ENCODE peak calls at places on chromosome 15, in eight cellular contexts. One of them, this sample, is unnamed.

GRCh38 chr15:59543721-59544547 is 67.6 kb upstream of the GCNT3 start:
- DNase-seq in right lobe of liver: no peak
- DNase-seq in neural progenitor cell: no peak
- DNase-seq in HL-60: peak
- DNase-seq in GM12865: peak
- DNase-seq in thoracic aorta: no peak
- DNase-seq in lower lobe of right lung: no peak
- DNase-seq in endothelial cell of umbilical vein: no peak
- DNase-seq in this sample: no peak

GRCh38 chr15:25171111-25171811 is 216.5 kb downstream of the SNRPN start:
- DNase-seq in right lobe of liver: peak
- DNase-seq in neural progenitor cell: no peak
- DNase-seq in HL-60: no peak
- DNase-seq in GM12865: no peak
- DNase-seq in thoracic aorta: no peak
- DNase-seq in lower lobe of right lung: peak
- DNase-seq in endothelial cell of umbilical vein: no peak
- DNase-seq in this sample: no peak

GRCh38 chr15:85581495-85581894 is 201.1 kb downstream of the AKAP13 start:
- DNase-seq in right lobe of liver: peak
- DNase-seq in neural progenitor cell: no peak
- DNase-seq in HL-60: no peak
- DNase-seq in GM12865: peak
- DNase-seq in thoracic aorta: no peak
- DNase-seq in lower lobe of right lung: peak
- DNase-seq in endothelial cell of umbilical vein: no peak
- DNase-seq in this sample: no peak

GRCh38 chr15:57377478-57377847 is 1.2 kb downstream of the CGNL1 start:
- DNase-seq in right lobe of liver: no peak
- DNase-seq in neural progenitor cell: no peak
- DNase-seq in HL-60: no peak
- DNase-seq in GM12865: no peak
- DNase-seq in thoracic aorta: no peak
- DNase-seq in lower lobe of right lung: no peak
- DNase-seq in endothelial cell of umbilical vein: peak
- DNase-seq in this sample: no peak

GRCh38 chr15:95715919-95716318 is 614.6 kb upstream of the NR2F2 start:
- DNase-seq in right lobe of liver: no peak
- DNase-seq in neural progenitor cell: peak
- DNase-seq in HL-60: no peak
- DNase-seq in GM12865: no peak
- DNase-seq in thoracic aorta: no peak
- DNase-seq in lower lobe of right lung: no peak
- DNase-seq in endothelial cell of umbilical vein: no peak
- DNase-seq in this sample: no peak

GRCh38 chr15:62853114-62853832 is 189.3 kb upstream of the TPM1 start:
- DNase-seq in right lobe of liver: no peak
- DNase-seq in neural progenitor cell: no peak
- DNase-seq in HL-60: no peak
- DNase-seq in GM12865: no peak
- DNase-seq in thoracic aorta: no peak
- DNase-seq in lower lobe of right lung: no peak
- DNase-seq in endothelial cell of umbilical vein: no peak
- DNase-seq in this sample: no peak

GRCh38 chr15:26453914-26454313 is 319.0 kb downstream of the GABRB3 start:
- DNase-seq in right lobe of liver: no peak
- DNase-seq in neural progenitor cell: peak
- DNase-seq in HL-60: no peak
- DNase-seq in GM12865: no peak
- DNase-seq in thoracic aorta: no peak
- DNase-seq in lower lobe of right lung: no peak
- DNase-seq in endothelial cell of umbilical vein: no peak
- DNase-seq in this sample: no peak

GRCh38 chr15:33994005-33994615 is 25.8 kb downstream of the CHRM5 start:
- DNase-seq in right lobe of liver: no peak
- DNase-seq in neural progenitor cell: peak
- DNase-seq in HL-60: no peak
- DNase-seq in GM12865: peak
- DNase-seq in thoracic aorta: no peak
- DNase-seq in lower lobe of right lung: no peak
- DNase-seq in endothelial cell of umbilical vein: peak
- DNase-seq in this sample: no peak

GRCh38 chr15:70935631-70936030 is 43.0 kb downstream of the LRRC49 start:
- DNase-seq in right lobe of liver: no peak
- DNase-seq in neural progenitor cell: no peak
- DNase-seq in HL-60: no peak
- DNase-seq in GM12865: no peak
- DNase-seq in thoracic aorta: no peak
- DNase-seq in lower lobe of right lung: no peak
- DNase-seq in endothelial cell of umbilical vein: no peak
- DNase-seq in this sample: no peak

GRCh38 chr15:31464216-31465082 is 137.8 kb downstream of the KLF13 start:
- DNase-seq in right lobe of liver: no peak
- DNase-seq in neural progenitor cell: no peak
- DNase-seq in HL-60: no peak
- DNase-seq in GM12865: peak
- DNase-seq in thoracic aorta: no peak
- DNase-seq in lower lobe of right lung: no peak
- DNase-seq in endothelial cell of umbilical vein: no peak
- DNase-seq in this sample: no peak

GRCh38 chr15:48505067-48505466 is 140.4 kb downstream of the FBN1 start:
- DNase-seq in right lobe of liver: no peak
- DNase-seq in neural progenitor cell: no peak
- DNase-seq in HL-60: no peak
- DNase-seq in GM12865: no peak
- DNase-seq in thoracic aorta: no peak
- DNase-seq in lower lobe of right lung: no peak
- DNase-seq in endothelial cell of umbilical vein: no peak
- DNase-seq in this sample: no peak

GRCh38 chr15:49308686-49309085 is 114.4 kb upstream of the FGF7 start:
- DNase-seq in right lobe of liver: no peak
- DNase-seq in neural progenitor cell: no peak
- DNase-seq in HL-60: no peak
- DNase-seq in GM12865: no peak
- DNase-seq in thoracic aorta: no peak
- DNase-seq in lower lobe of right lung: no peak
- DNase-seq in endothelial cell of umbilical vein: no peak
- DNase-seq in this sample: no peak

GRCh38 chr15:57395292-57395691 is 19.0 kb downstream of the CGNL1 start:
- DNase-seq in right lobe of liver: no peak
- DNase-seq in neural progenitor cell: no peak
- DNase-seq in HL-60: no peak
- DNase-seq in GM12865: peak
- DNase-seq in thoracic aorta: no peak
- DNase-seq in lower lobe of right lung: no peak
- DNase-seq in endothelial cell of umbilical vein: peak
- DNase-seq in this sample: peak

GRCh38 chr15:84570164-84570692 is 30.6 kb upstream of the ZSCAN2 start:
- DNase-seq in right lobe of liver: peak
- DNase-seq in neural progenitor cell: peak
- DNase-seq in HL-60: peak
- DNase-seq in GM12865: peak
- DNase-seq in thoracic aorta: no peak
- DNase-seq in lower lobe of right lung: peak
- DNase-seq in endothelial cell of umbilical vein: no peak
- DNase-seq in this sample: no peak

GRCh38 chr15:91224750-91225380 is 124.8 kb downstream of the SV2B start:
- DNase-seq in right lobe of liver: no peak
- DNase-seq in neural progenitor cell: peak
- DNase-seq in HL-60: no peak
- DNase-seq in GM12865: peak
- DNase-seq in thoracic aorta: no peak
- DNase-seq in lower lobe of right lung: no peak
- DNase-seq in endothelial cell of umbilical vein: peak
- DNase-seq in this sample: peak

GRCh38 chr15:79290642-79291275 is 8.2 kb downstream of the ANKRD34C start:
- DNase-seq in right lobe of liver: no peak
- DNase-seq in neural progenitor cell: no peak
- DNase-seq in HL-60: no peak
- DNase-seq in GM12865: no peak
- DNase-seq in thoracic aorta: no peak
- DNase-seq in lower lobe of right lung: no peak
- DNase-seq in endothelial cell of umbilical vein: no peak
- DNase-seq in this sample: no peak

GRCh38 chr15:73908822-73909122 is 17.5 kb upstream of the LOXL1 start:
- DNase-seq in right lobe of liver: no peak
- DNase-seq in neural progenitor cell: no peak
- DNase-seq in HL-60: no peak
- DNase-seq in GM12865: no peak
- DNase-seq in thoracic aorta: no peak
- DNase-seq in lower lobe of right lung: peak
- DNase-seq in endothelial cell of umbilical vein: no peak
- DNase-seq in this sample: no peak

GRCh38 chr15:42038401-42038800 is 17.6 kb upstream of the PLA2G4E start:
- DNase-seq in right lobe of liver: no peak
- DNase-seq in neural progenitor cell: no peak
- DNase-seq in HL-60: no peak
- DNase-seq in GM12865: no peak
- DNase-seq in thoracic aorta: no peak
- DNase-seq in lower lobe of right lung: no peak
- DNase-seq in endothelial cell of umbilical vein: no peak
- DNase-seq in this sample: no peak

GRCh38 chr15:73560501-73561117 is 72.6 kb downstream of the NPTN start:
- DNase-seq in right lobe of liver: no peak
- DNase-seq in neural progenitor cell: peak
- DNase-seq in HL-60: no peak
- DNase-seq in GM12865: peak
- DNase-seq in thoracic aorta: no peak
- DNase-seq in lower lobe of right lung: no peak
- DNase-seq in endothelial cell of umbilical vein: peak
- DNase-seq in this sample: no peak

GRCh38 chr15:66786708-66787471 is 84.9 kb downstream of the SMAD6 start:
- DNase-seq in right lobe of liver: no peak
- DNase-seq in neural progenitor cell: no peak
- DNase-seq in HL-60: no peak
- DNase-seq in GM12865: no peak
- DNase-seq in thoracic aorta: no peak
- DNase-seq in lower lobe of right lung: no peak
- DNase-seq in endothelial cell of umbilical vein: no peak
- DNase-seq in this sample: no peak

GRCh38 chr15:65384895-65385867 is 7.4 kb upstream of the IGDCC3 start:
- DNase-seq in right lobe of liver: peak
- DNase-seq in neural progenitor cell: peak
- DNase-seq in HL-60: peak
- DNase-seq in GM12865: peak
- DNase-seq in thoracic aorta: peak
- DNase-seq in lower lobe of right lung: peak
- DNase-seq in endothelial cell of umbilical vein: peak
- DNase-seq in this sample: peak
- H3K4me3 ChIP-seq in right lobe of liver: peak
- H3K4me3 ChIP-seq in neural progenitor cell: no peak
- H3K4me3 ChIP-seq in HL-60: peak
- H3K4me3 ChIP-seq in GM12865: peak
- H3K4me3 ChIP-seq in thoracic aorta: peak
- H3K4me3 ChIP-seq in lower lobe of right lung: peak
- H3K4me3 ChIP-seq in endothelial cell of umbilical vein: no peak
- H3K4me3 ChIP-seq in this sample: peak

DNA sequence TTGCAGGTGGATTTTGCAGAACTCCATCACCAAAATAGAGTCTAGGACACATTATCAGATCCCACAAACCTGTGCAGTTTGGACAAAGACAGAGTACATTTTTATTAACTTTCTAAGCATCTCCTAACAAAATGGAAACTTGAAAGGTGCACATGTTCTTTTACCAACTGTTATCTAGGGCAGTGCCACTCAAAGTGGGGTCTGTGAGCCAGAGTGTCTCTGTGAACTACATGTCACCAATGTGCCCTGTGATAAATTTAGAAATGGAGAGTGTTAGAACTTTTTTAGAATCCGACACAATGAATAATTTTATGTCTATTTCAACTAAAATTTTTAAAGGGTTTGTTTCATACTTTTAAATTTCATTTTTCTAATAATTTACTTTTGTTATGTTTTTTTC is 68.4 kb upstream of the TMC3 start:
- DNase-seq in right lobe of liver: no peak
- DNase-seq in neural progenitor cell: no peak
- DNase-seq in HL-60: no peak
- DNase-seq in GM12865: no peak
- DNase-seq in thoracic aorta: no peak
- DNase-seq in lower lobe of right lung: no peak
- DNase-seq in endothelial cell of umbilical vein: no peak
- DNase-seq in this sample: no peak
- TF ChIP-seq CTCF in right lobe of liver: no peak
- TF ChIP-seq CTCF in neural progenitor cell: no peak
- TF ChIP-seq CTCF in HL-60: no peak
- TF ChIP-seq CTCF in GM12865: no peak
- TF ChIP-seq CTCF in thoracic aorta: no peak
- TF ChIP-seq CTCF in lower lobe of right lung: no peak
- TF ChIP-seq CTCF in endothelial cell of umbilical vein: no peak
- TF ChIP-seq CTCF in this sample: no peak

GRCh38 chr15:61295239-61295638 is 66.1 kb upstream of the RORA start:
- DNase-seq in right lobe of liver: no peak
- DNase-seq in neural progenitor cell: peak
- DNase-seq in HL-60: no peak
- DNase-seq in GM12865: no peak
- DNase-seq in thoracic aorta: no peak
- DNase-seq in lower lobe of right lung: no peak
- DNase-seq in endothelial cell of umbilical vein: no peak
- DNase-seq in this sample: no peak

GRCh38 chr15:61301701-61302100 is 72.6 kb upstream of the RORA start:
- DNase-seq in right lobe of liver: no peak
- DNase-seq in neural progenitor cell: no peak
- DNase-seq in HL-60: no peak
- DNase-seq in GM12865: no peak
- DNase-seq in thoracic aorta: no peak
- DNase-seq in lower lobe of right lung: no peak
- DNase-seq in endothelial cell of umbilical vein: no peak
- DNase-seq in this sample: no peak

DNA sequence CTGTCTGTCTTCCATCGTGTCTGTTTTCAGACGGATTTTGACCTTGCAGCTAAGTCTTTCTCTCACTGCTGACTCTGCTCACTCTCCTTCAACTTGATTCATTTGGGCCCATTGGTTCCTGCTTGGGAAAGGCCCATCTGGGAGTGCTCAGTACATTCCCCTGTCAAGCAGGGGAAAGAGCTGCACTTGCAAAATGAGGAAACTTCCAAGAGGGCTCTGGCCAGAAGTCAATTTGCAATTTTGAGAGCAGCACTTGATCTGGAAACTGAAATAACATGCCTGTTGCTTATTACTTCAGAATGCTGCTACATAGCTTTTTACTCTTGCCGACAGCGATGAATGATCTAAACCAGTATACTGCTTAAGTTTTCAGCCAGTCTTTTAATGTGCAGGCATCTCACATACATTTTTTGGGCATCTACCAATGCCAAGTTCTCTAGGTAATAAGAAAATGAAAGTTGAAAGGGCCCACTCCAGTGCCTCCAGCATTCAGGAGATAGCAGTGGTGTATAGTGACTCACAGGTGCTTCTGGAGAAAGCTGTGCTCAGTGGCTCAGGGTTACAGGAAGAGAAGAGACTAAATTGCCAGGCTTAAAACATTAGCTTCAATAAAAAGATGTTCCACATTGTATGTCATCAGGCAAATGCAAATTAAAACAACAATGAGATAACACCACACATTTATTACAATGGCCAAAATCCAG is 70.1 kb upstream of the RORA start:
- DNase-seq in right lobe of liver: no peak
- DNase-seq in neural progenitor cell: no peak
- DNase-seq in HL-60: no peak
- DNase-seq in GM12865: no peak
- DNase-seq in thoracic aorta: no peak
- DNase-seq in lower lobe of right lung: no peak
- DNase-seq in endothelial cell of umbilical vein: no peak
- DNase-seq in this sample: no peak
- H3K4me3 ChIP-seq in right lobe of liver: no peak
- H3K4me3 ChIP-seq in neural progenitor cell: no peak
- H3K4me3 ChIP-seq in HL-60: no peak
- H3K4me3 ChIP-seq in GM12865: no peak
- H3K4me3 ChIP-seq in thoracic aorta: no peak
- H3K4me3 ChIP-seq in lower lobe of right lung: no peak
- H3K4me3 ChIP-seq in endothelial cell of umbilical vein: no peak
- H3K4me3 ChIP-seq in this sample: no peak

GRCh38 chr15:29825205-29825604 is 2.9 kb upstream of the TJP1 start:
- DNase-seq in right lobe of liver: no peak
- DNase-seq in neural progenitor cell: no peak
- DNase-seq in HL-60: no peak
- DNase-seq in GM12865: peak
- DNase-seq in thoracic aorta: no peak
- DNase-seq in lower lobe of right lung: no peak
- DNase-seq in endothelial cell of umbilical vein: peak
- DNase-seq in this sample: no peak
- TF ChIP-seq CTCF in right lobe of liver: no peak
- TF ChIP-seq CTCF in neural progenitor cell: no peak
- TF ChIP-seq CTCF in HL-60: no peak
- TF ChIP-seq CTCF in GM12865: no peak
- TF ChIP-seq CTCF in thoracic aorta: no peak
- TF ChIP-seq CTCF in lower lobe of right lung: no peak
- TF ChIP-seq CTCF in endothelial cell of umbilical vein: no peak
- TF ChIP-seq CTCF in this sample: no peak